ENCODE peak calls at places on chromosome 22, in five cellular contexts. I is brain microvascular endothelial cell, T is SK-N-SH, Q is lower lobe of right lung, G is adrenal gland. P is an unnamed sample.

GRCh38 chr22:41324818-41325528 is 23.6 kb downstream of the ZC3H7B start:
- DNase-seq in I (no peak), Q (no peak), T (no peak), G (no peak), P (no peak)

GRCh38 chr22:36891646-36892045 is 21.8 kb upstream of the CSF2RB start:
- DNase-seq in T (no peak), Q (no peak), G (no peak), I (no peak), P (no peak)

GRCh38 chr22:27474112-27474571 is 327.4 kb downstream of the MN1 start:
- DNase-seq in G (no peak), Q (no peak), T (no peak), I (peak; percentile 47), P (no peak)

GRCh38 chr22:33513388-33514336 is 406.6 kb downstream of the LARGE1 start:
- DNase-seq in I (peak; percentile 33), T (no peak), G (no peak), Q (no peak), P (no peak)

GRCh38 chr22:31155425-31155824 is 4.6 kb upstream of the RNF185 start:
- DNase-seq in I (no peak), T (no peak), G (no peak), Q (no peak), P (peak; percentile 46)

GRCh38 chr22:26547426-26547825 is 35.2 kb upstream of the TFIP11 start:
- DNase-seq in T (no peak), Q (no peak), I (no peak), G (no peak), P (no peak)

GRCh38 chr22:17890245-17890671 is 116.0 kb upstream of the BID start:
- DNase-seq in T (no peak), Q (no peak), I (no peak), G (peak; percentile 49), P (no peak)

GRCh38 chr22:20656516-20656901 is 117.4 kb upstream of the SERPIND1 start:
- DNase-seq in Q (no peak), T (no peak), I (no peak), G (no peak), P (no peak)

GRCh38 chr22:37552560-37553163 is 7.6 kb upstream of the CDC42EP1 start:
- DNase-seq in Q (no peak), G (no peak), I (no peak), T (peak; percentile 27), P (peak; percentile 53)

GRCh38 chr22:37419916-37420655 is 7.2 kb downstream of the ELFN2 start:
- DNase-seq in I (no peak), Q (no peak), G (no peak), T (peak; percentile 84), P (peak; percentile 24)

GRCh38 chr22:37043828-37044538 is 7.6 kb upstream of the KCTD17 start:
- DNase-seq in I (no peak), Q (peak; percentile 88), G (peak; percentile 75), T (peak; percentile 70), P (peak; percentile 23)

GRCh38 chr22:43173566-43173965 is 13.4 kb downstream of the TTLL12 start:
- DNase-seq in T (no peak), I (no peak), Q (no peak), G (no peak), P (no peak)

GRCh38 chr22:38114484-38115398 is 4.3 kb upstream of the BAIAP2L2 start:
- DNase-seq in Q (peak; percentile 89), I (peak; percentile 80), G (peak; percentile 79), T (peak; percentile 88), P (peak; percentile 93)

GRCh38 chr22:27642104-27642800 is 159.3 kb downstream of the MN1 start:
- DNase-seq in I (no peak), T (peak; percentile 49), G (no peak), Q (no peak), P (no peak)

GRCh38 chr22:40855104-40855959 is 1.1 kb downstream of the ST13 start:
- DNase-seq in G (no peak), I (no peak), Q (no peak), T (no peak), P (peak; percentile 56)

GRCh38 chr22:35312198-35313059 is 12.7 kb downstream of the TOM1 start:
- DNase-seq in G (no peak), I (peak; percentile 72), T (no peak), Q (no peak), P (peak; percentile 15)

GRCh38 chr22:42683599-42684283 is 34.5 kb upstream of the CYB5R3 start:
- DNase-seq in Q (no peak), T (peak; percentile 65), I (no peak), G (no peak), P (peak; percentile 83)

GRCh38 chr22:41578818-41579217 is 10.8 kb downstream of the PMM1 start:
- DNase-seq in Q (no peak), G (no peak), I (no peak), T (no peak), P (no peak)

GRCh38 chr22:36319595-36320497 is 66.9 kb downstream of the APOL1 start:
- DNase-seq in G (peak; percentile 52), Q (no peak), I (no peak), T (no peak), P (no peak)

GRCh38 chr22:37484115-37485005 is 1.8 kb downstream of the MFNG start:
- DNase-seq in G (peak; percentile 75), I (no peak), T (no peak), Q (peak; percentile 95), P (no peak)

GRCh38 chr22:27748355-27749168 is 53.0 kb downstream of the MN1 start:
- DNase-seq in I (peak; percentile 14), Q (no peak), T (no peak), G (no peak), P (peak; percentile 87)

GRCh38 chr22:38144025-38144405 is 33.5 kb upstream of the BAIAP2L2 start:
- DNase-seq in Q (no peak), I (no peak), T (peak; percentile 36), G (no peak), P (no peak)

DNA sequence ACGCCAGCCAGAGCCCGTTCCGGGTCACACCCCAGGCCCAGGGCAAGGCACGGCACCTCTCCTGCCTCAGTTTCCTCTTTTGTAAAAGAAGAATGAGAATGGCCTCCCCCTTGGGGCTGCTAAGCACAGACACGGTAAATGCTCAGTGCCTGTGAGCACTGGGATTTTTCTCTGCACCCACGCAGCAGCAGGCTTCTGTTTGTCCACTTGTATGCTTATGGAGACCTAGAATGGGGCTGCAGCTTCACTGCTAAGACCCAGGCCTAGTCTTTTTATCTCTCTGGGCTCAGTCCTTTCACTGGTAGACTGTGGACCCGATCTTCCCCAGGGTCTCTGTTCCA is 1327.9 kb downstream of the TBC1D22A start:
- DNase-seq in T (no peak), I (no peak), Q (no peak), G (no peak), P (no peak)
- H3K27me3 ChIP-seq in T (peaks cover 13% of the 10 kb centered on the region), I (no peaks in the 10 kb centered on the region), Q (peaks cover 5% of the 10 kb centered on the region), G (no peaks in the 10 kb centered on the region), P (peaks cover 35% of the 10 kb centered on the region)

GRCh38 chr22:46057206-46057605 is 80.2 kb upstream of the WNT7B start:
- DNase-seq in G (no peak), I (no peak), Q (peak; percentile 39), T (no peak), P (peak; percentile 60)

GRCh38 chr22:46057762-46058420 is 80.9 kb upstream of the WNT7B start:
- DNase-seq in I (no peak), T (peak; percentile 58), Q (peak; percentile 70), G (peak; percentile 49), P (peak; percentile 83)

GRCh38 chr22:46055851-46056168 is 78.8 kb upstream of the WNT7B start:
- DNase-seq in T (no peak), G (no peak), Q (no peak), I (no peak), P (no peak)

GRCh38 chr22:46055176-46055850 is 78.4 kb upstream of the WNT7B start:
- DNase-seq in I (no peak), Q (peak; percentile 68), T (peak; percentile 51), G (no peak), P (peak; percentile 34)

GRCh38 chr22:46056169-46057041 is 79.4 kb upstream of the WNT7B start:
- DNase-seq in T (peak; percentile 68), Q (peak; percentile 54), I (no peak), G (no peak), P (peak; percentile 67)
- H3K27me3 ChIP-seq in T (no peaks in the 10 kb centered on the region), Q (no peaks in the 10 kb centered on the region), I (no peaks in the 10 kb centered on the region), G (no peaks in the 10 kb centered on the region), P (no peaks in the 10 kb centered on the region)

DNA sequence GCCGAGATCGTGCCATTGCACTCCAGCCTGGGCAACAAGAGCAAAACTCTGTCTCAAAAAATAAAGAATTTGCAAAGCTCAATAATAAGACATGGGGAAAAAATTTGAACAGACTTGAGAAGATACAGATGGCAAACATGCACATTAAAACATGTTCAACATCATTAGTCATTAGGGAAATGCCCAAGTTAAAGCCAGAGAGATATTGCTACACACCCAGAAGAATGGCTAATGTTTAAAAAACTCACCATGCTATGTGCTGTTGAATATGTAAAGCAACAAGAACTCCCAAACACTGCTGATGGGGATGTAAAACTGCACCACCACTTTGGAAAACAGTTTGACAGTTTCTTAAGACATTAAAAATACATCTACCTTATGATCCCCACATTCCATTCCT is 12.6 kb downstream of the LRRC75B start:
- DNase-seq in T (no peak), Q (no peak), I (no peak), G (no peak), P (peak; percentile 80)
- H3K27me3 ChIP-seq in T (no peaks in the 10 kb centered on the region), Q (no peaks in the 10 kb centered on the region), I (no peaks in the 10 kb centered on the region), G (no peaks in the 10 kb centered on the region), P (no peaks in the 10 kb centered on the region)

DNA sequence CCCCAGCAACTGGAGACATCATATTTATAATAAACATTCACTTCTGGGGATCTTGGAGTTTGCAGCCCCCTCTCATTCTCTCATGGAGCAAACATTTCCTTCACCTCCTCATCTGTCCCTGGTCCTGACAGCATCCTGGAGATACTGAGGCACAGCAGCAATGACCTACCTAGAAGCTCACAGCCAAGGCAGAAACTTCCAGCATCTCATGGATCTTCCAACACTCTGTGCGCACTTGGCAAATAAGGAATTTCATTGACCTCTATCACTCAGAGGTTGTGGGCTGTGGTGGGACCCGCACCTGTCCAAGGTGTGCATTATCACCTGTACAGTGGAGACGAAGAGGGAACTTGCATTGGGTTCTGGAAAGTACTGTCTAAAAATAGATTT is 109.8 kb downstream of the GGTLC2 start:
- DNase-seq in I (no peak), G (no peak), Q (no peak), T (no peak), P (no peak)
- H3K27me3 ChIP-seq in I (peaks cover 19% of the 10 kb centered on the region), G (no peaks in the 10 kb centered on the region), Q (no peaks in the 10 kb centered on the region), T (peaks cover 4% of the 10 kb centered on the region), P (peaks cover 6% of the 10 kb centered on the region)

DNA sequence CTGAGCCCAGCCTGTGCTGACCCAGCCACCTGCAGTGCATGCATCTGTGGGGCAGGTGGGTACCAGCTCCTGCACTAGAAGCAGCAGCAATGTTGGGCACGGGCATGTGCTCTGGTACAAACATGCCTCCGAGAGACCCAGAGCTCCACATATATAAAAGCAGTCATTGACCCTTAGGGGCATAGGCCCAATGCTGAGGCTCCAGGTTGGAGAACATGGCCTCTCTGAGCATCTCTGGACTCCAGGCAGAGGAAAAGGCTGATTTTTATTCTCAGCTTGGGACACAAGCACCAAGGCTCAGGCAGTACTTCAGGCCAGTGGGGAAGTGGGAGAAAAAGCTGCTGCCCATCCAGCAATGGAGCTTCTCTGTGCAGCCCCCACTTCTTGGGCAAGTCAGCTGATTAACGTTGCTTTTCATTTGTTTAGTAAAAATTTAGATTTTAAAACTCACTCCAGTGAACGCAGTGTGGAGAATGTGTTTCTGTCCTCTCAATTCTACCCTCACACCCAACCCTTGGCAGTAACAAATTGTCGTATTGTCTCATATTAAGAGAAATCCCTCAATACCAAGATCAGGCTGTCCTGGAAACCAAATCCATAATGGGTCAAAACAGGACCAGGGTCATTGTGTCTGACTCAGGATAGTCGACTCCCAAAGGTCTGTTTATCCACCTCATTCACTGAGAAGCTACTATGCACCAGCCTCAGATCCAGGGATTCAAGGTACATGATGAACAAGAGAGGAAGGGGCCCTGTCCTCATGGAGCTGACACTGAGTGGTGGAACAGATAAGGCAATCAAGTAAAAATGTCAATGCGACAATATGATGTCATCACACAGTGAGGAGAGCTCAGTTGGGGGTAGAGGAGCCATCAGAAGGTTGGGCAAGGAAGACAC is 50.6 kb upstream of the TOP3B start:
- DNase-seq in I (no peak), Q (no peak), T (no peak), G (no peak), P (no peak)
- H3K27me3 ChIP-seq in I (peaks cover 3% of the 10 kb centered on the region), Q (peaks cover 3% of the 10 kb centered on the region), T (no peaks in the 10 kb centered on the region), G (no peaks in the 10 kb centered on the region), P (peaks cover 33% of the 10 kb centered on the region)

GRCh38 chr22:39643311-39644083 is 72.9 kb downstream of the CACNA1I start:
- DNase-seq in G (peak; percentile 57), I (peak; percentile 20), T (no peak), Q (no peak), P (no peak)
- H3K27me3 ChIP-seq in G (no peaks in the 10 kb centered on the region), I (no peaks in the 10 kb centered on the region), T (no peaks in the 10 kb centered on the region), Q (peaks cover 41% of the 10 kb centered on the region), P (peaks cover 50% of the 10 kb centered on the region)